ENCODE peak calls at places on chromosomes 16 and 17, in five cellular contexts. N is stomach, Z is thoracic aorta, S is heart right ventricle, X is lung. R is an unnamed sample.

GRCh38 chr16:50880926-50881325 is 139.0 kb downstream of the CYLD start:
- DNase-seq in N (no peak), Z (no peak), S (no peak), X (peak), R (no peak)

GRCh38 chr17:80980397-80981061 is 11.1 kb upstream of the CHMP6 start:
- DNase-seq in N (no peak), Z (no peak), S (no peak), X (no peak), R (no peak)

GRCh38 chr17:79808763-79809529 is 12.1 kb upstream of the CBX8 start:
- DNase-seq in N (peak), Z (no peak), S (no peak), X (peak), R (no peak)

GRCh38 chr16:66842765-66843164 is 1.4 kb upstream of the CA7 start:
- DNase-seq in N (peak), Z (no peak), S (no peak), X (no peak), R (no peak)

GRCh38 chr17:34580685-34581445 is 1.5 kb downstream of the TMEM132E start:
- DNase-seq in N (no peak), Z (no peak), S (no peak), X (no peak), R (peak)

GRCh38 chr16:88335150-88335685 is 47.5 kb upstream of the ZNF469 start:
- DNase-seq in N (no peak), Z (no peak), S (no peak), X (no peak), R (no peak)

GRCh38 chr17:82228278-82228841 is 482 bp upstream of the SLC16A3 start:
- DNase-seq in N (peak), Z (no peak), S (peak), X (no peak), R (no peak)

GRCh38 chr17:16066125-16066524 is 66.5 kb downstream of the TTC19 start:
- DNase-seq in N (no peak), Z (no peak), S (no peak), X (no peak), R (no peak)

GRCh38 chr17:19386974-19387920 is at the start of gene MFAP4:
- DNase-seq in N (no peak), Z (no peak), S (peak), X (no peak), R (peak)

GRCh38 chr16:68802190-68802589 is 41.1 kb upstream of the TANGO6 start:
- DNase-seq in N (no peak), Z (no peak), S (no peak), X (no peak), R (no peak)

GRCh38 chr17:18257268-18257681 is 1.3 kb downstream of the FLII start:
- DNase-seq in N (peak), Z (no peak), S (no peak), X (peak), R (no peak)

GRCh38 chr16:20740901-20741491 is 622 bp downstream of the THUMPD1 start:
- DNase-seq in N (peak), Z (peak), S (peak), X (peak), R (peak)

GRCh38 chr16:46894011-46894672 is 10.0 kb downstream of the GPT2 start:
- DNase-seq in N (peak), Z (no peak), S (peak), X (no peak), R (peak)

GRCh38 chr17:61389670-61390478 is 9.8 kb upstream of the TBX2 start:
- DNase-seq in N (peak), Z (no peak), S (peak), X (no peak), R (peak)

GRCh38 chr17:49862781-49863331 is 15.0 kb upstream of the TAC4 start:
- DNase-seq in N (no peak), Z (no peak), S (no peak), X (peak), R (no peak)

GRCh38 chr17:29237476-29238132 is 9.1 kb upstream of the CRYBA1 start:
- DNase-seq in N (no peak), Z (no peak), S (no peak), X (no peak), R (no peak)

GRCh38 chr16:72474511-72475123 is 302.7 kb upstream of the PMFBP1 start:
- DNase-seq in N (no peak), Z (no peak), S (no peak), X (no peak), R (no peak)

GRCh38 chr16:79598341-79599181 is 2.0 kb downstream of the MAF start:
- DNase-seq in N (peak), Z (peak), S (peak), X (peak), R (no peak)

GRCh38 chr16:12341423-12341822 is 364.9 kb downstream of the SNX29 start:
- DNase-seq in N (no peak), Z (no peak), S (no peak), X (no peak), R (no peak)

GRCh38 chr16:55710466-55710865 is 54.7 kb downstream of the SLC6A2 start:
- DNase-seq in N (no peak), Z (no peak), S (no peak), X (no peak), R (no peak)

GRCh38 chr16:58124601-58124915 is 4.6 kb downstream of the CFAP20 start:
- DNase-seq in N (no peak), Z (no peak), S (no peak), X (no peak), R (no peak)

GRCh38 chr16:85715169-85716015 is 26.6 kb upstream of the GINS2 start:
- DNase-seq in N (no peak), Z (no peak), S (no peak), X (no peak), R (no peak)

GRCh38 chr17:33499025-33499424 is 205.9 kb upstream of the ASIC2 start:
- DNase-seq in N (no peak), Z (no peak), S (no peak), X (no peak), R (no peak)

GRCh38 chr17:36907407-36907806 is 29.9 kb upstream of the LHX1 start:
- DNase-seq in N (no peak), Z (no peak), S (no peak), X (no peak), R (no peak)

GRCh38 chr17:45123930-45124796 is 8.2 kb downstream of the PLCD3 start:
- DNase-seq in N (peak), Z (peak), S (no peak), X (peak), R (no peak)

GRCh38 chr17:1315891-1316403 is 36.5 kb downstream of the TRARG1 start:
- DNase-seq in N (no peak), Z (peak), S (peak), X (no peak), R (no peak)

GRCh38 chr17:62906881-62907280 is 59.2 kb upstream of the TANC2 start:
- DNase-seq in N (no peak), Z (no peak), S (no peak), X (peak), R (no peak)

GRCh38 chr17:57121308-57122042 is 36.4 kb downstream of the AKAP1 start:
- DNase-seq in N (peak), Z (no peak), S (no peak), X (no peak), R (no peak)

GRCh38 chr16:85396879-85397871 is 215.9 kb upstream of the GSE1 start:
- DNase-seq in N (no peak), Z (no peak), S (peak), X (no peak), R (no peak)

GRCh38 chr17:17398928-17399926 is 77.6 kb upstream of the MED9 start:
- DNase-seq in N (no peak), Z (no peak), S (no peak), X (no peak), R (no peak)

GRCh38 chr17:40623419-40624217 is 24.0 kb downstream of the SMARCE1 start:
- DNase-seq in N (no peak), Z (no peak), S (no peak), X (no peak), R (no peak)

GRCh38 chr16:50183316-50183715 is 30.2 kb downstream of the TENT4B start:
- DNase-seq in N (no peak), Z (no peak), S (no peak), X (no peak), R (no peak)

GRCh38 chr17:50153650-50154575 is 3.4 kb upstream of the PPP1R9B start:
- DNase-seq in N (peak), Z (no peak), S (peak), X (no peak), R (no peak)

GRCh38 chr16:2008009-2008526 is 1.6 kb downstream of the ZNF598 start:
- DNase-seq in N (no peak), Z (no peak), S (no peak), X (no peak), R (no peak)

GRCh38 chr17:76725580-76726230 is 701 bp downstream of the JMJD6 start:
- DNase-seq in N (peak), Z (peak), S (peak), X (peak), R (peak)
- H3K27ac ChIP-seq in N (peak), Z (peak), S (peak), X (peak), R (peak)

GRCh38 chr16:5036228-5037156 is 2.8 kb upstream of the NAGPA start:
- DNase-seq in N (no peak), Z (no peak), S (no peak), X (no peak), R (peak)
- H3K27ac ChIP-seq in N (peak), Z (no peak), S (no peak), X (no peak), R (peak)

DNA sequence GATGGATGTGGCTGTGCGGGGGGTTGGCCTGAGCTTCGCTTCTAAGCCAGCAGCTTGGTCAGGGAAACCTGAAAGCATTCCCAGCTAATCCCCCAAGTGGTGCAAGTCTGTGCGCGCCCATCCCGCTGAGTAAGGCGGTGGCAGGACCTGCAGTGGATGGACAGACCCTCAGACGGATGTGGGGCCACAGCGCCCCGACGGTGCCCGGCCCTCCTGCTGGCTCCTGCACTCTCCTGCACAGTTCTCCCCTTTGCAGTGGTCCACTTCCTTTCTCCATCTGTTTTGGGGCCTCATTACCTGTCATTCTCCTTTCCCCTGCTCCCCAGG is 2.3 kb downstream of the ATP2A1 start:
- DNase-seq in N (no peak), Z (no peak), S (no peak), X (no peak), R (no peak)
- H3K27ac ChIP-seq in N (no peak), Z (no peak), S (no peak), X (no peak), R (no peak)

GRCh38 chr16:74607967-74608356 is 1.0 kb upstream of the GLG1 start:
- DNase-seq in N (no peak), Z (no peak), S (no peak), X (no peak), R (no peak)
- H3K27ac ChIP-seq in N (no peak), Z (peak), S (no peak), X (no peak), R (no peak)